ENCODE peak calls at places on chromosomes 6 and 20, in nine cellular contexts. One of them, this sample, is unnamed.
A peak's percentile ranks its signal among the peaks of the same experiment; 100 is the strongest.

GRCh38 chr6:152313542-152314482 is 323.4 kb downstream of the SYNE1 start:
- DNase-seq in stimulated activated CD8-positive, alpha-beta memory T cell treated with anti-CD3 and anti-CD28 coated beads, Interleukin-12 subunit alpha, Interleukin-12 subunit beta, amount 100 ng/mL, for 4 hours: no peak
- DNase-seq in caudate nucleus: no peak
- DNase-seq in H54: no peak
- DNase-seq in HS-27A: no peak
- DNase-seq in NCI-H69: no peak
- DNase-seq in left lung: no peak
- DNase-seq in spleen: no peak
- DNase-seq in IMR-90: peak; percentile 85
- DNase-seq in this sample: peak; percentile 42

GRCh38 chr6:158284340-158285210 is 27.7 kb upstream of the TULP4 start:
- DNase-seq in H54: no peak
- DNase-seq in IMR-90: peak; percentile 98
- DNase-seq in HS-27A: peak; percentile 43
- DNase-seq in spleen: no peak
- DNase-seq in NCI-H69: peak; percentile 57
- DNase-seq in left lung: no peak
- DNase-seq in caudate nucleus: no peak
- DNase-seq in stimulated activated CD8-positive, alpha-beta memory T cell treated with anti-CD3 and anti-CD28 coated beads, Interleukin-12 subunit alpha, Interleukin-12 subunit beta, amount 100 ng/mL, for 4 hours: no peak
- DNase-seq in this sample: peak; percentile 30

GRCh38 chr6:134114918-134115714 is 62.7 kb upstream of the SLC2A12 start:
- DNase-seq in NCI-H69: no peak
- DNase-seq in spleen: no peak
- DNase-seq in IMR-90: no peak
- DNase-seq in stimulated activated CD8-positive, alpha-beta memory T cell treated with anti-CD3 and anti-CD28 coated beads, Interleukin-12 subunit alpha, Interleukin-12 subunit beta, amount 100 ng/mL, for 4 hours: no peak
- DNase-seq in H54: no peak
- DNase-seq in caudate nucleus: no peak
- DNase-seq in HS-27A: no peak
- DNase-seq in left lung: no peak
- DNase-seq in this sample: no peak

GRCh38 chr6:35970181-35970580 is 49.3 kb upstream of the SRPK1 start:
- DNase-seq in NCI-H69: no peak
- DNase-seq in IMR-90: peak; percentile 80
- DNase-seq in caudate nucleus: no peak
- DNase-seq in stimulated activated CD8-positive, alpha-beta memory T cell treated with anti-CD3 and anti-CD28 coated beads, Interleukin-12 subunit alpha, Interleukin-12 subunit beta, amount 100 ng/mL, for 4 hours: no peak
- DNase-seq in spleen: no peak
- DNase-seq in left lung: no peak
- DNase-seq in HS-27A: no peak
- DNase-seq in H54: peak; percentile 44
- DNase-seq in this sample: peak; percentile 45

GRCh38 chr6:56913276-56914138 is 41.4 kb upstream of the BEND6 start:
- DNase-seq in NCI-H69: peak; percentile 54
- DNase-seq in H54: no peak
- DNase-seq in caudate nucleus: no peak
- DNase-seq in spleen: no peak
- DNase-seq in left lung: no peak
- DNase-seq in stimulated activated CD8-positive, alpha-beta memory T cell treated with anti-CD3 and anti-CD28 coated beads, Interleukin-12 subunit alpha, Interleukin-12 subunit beta, amount 100 ng/mL, for 4 hours: no peak
- DNase-seq in IMR-90: peak; percentile 39
- DNase-seq in HS-27A: no peak
- DNase-seq in this sample: no peak

GRCh38 chr6:79861023-79861422 is 86.3 kb downstream of the ELOVL4 start:
- DNase-seq in caudate nucleus: no peak
- DNase-seq in IMR-90: no peak
- DNase-seq in stimulated activated CD8-positive, alpha-beta memory T cell treated with anti-CD3 and anti-CD28 coated beads, Interleukin-12 subunit alpha, Interleukin-12 subunit beta, amount 100 ng/mL, for 4 hours: no peak
- DNase-seq in spleen: no peak
- DNase-seq in HS-27A: no peak
- DNase-seq in H54: no peak
- DNase-seq in left lung: no peak
- DNase-seq in NCI-H69: no peak
- DNase-seq in this sample: no peak

GRCh38 chr20:1377984-1378742 is 14.7 kb downstream of the FKBP1A start:
- DNase-seq in IMR-90: peak; percentile 67
- DNase-seq in spleen: no peak
- DNase-seq in NCI-H69: no peak
- DNase-seq in left lung: no peak
- DNase-seq in HS-27A: no peak
- DNase-seq in H54: peak; percentile 42
- DNase-seq in stimulated activated CD8-positive, alpha-beta memory T cell treated with anti-CD3 and anti-CD28 coated beads, Interleukin-12 subunit alpha, Interleukin-12 subunit beta, amount 100 ng/mL, for 4 hours: no peak
- DNase-seq in caudate nucleus: no peak
- DNase-seq in this sample: peak; percentile 39

GRCh38 chr6:113103618-113104390 is 753.3 kb upstream of the MARCKS start:
- DNase-seq in stimulated activated CD8-positive, alpha-beta memory T cell treated with anti-CD3 and anti-CD28 coated beads, Interleukin-12 subunit alpha, Interleukin-12 subunit beta, amount 100 ng/mL, for 4 hours: no peak
- DNase-seq in HS-27A: no peak
- DNase-seq in left lung: no peak
- DNase-seq in IMR-90: peak; percentile 74
- DNase-seq in spleen: no peak
- DNase-seq in caudate nucleus: no peak
- DNase-seq in H54: no peak
- DNase-seq in NCI-H69: no peak
- DNase-seq in this sample: no peak

GRCh38 chr6:17928514-17929430 is 58.7 kb downstream of the KIF13A start:
- DNase-seq in stimulated activated CD8-positive, alpha-beta memory T cell treated with anti-CD3 and anti-CD28 coated beads, Interleukin-12 subunit alpha, Interleukin-12 subunit beta, amount 100 ng/mL, for 4 hours: no peak
- DNase-seq in HS-27A: no peak
- DNase-seq in H54: no peak
- DNase-seq in spleen: no peak
- DNase-seq in left lung: no peak
- DNase-seq in IMR-90: peak; percentile 76
- DNase-seq in caudate nucleus: no peak
- DNase-seq in NCI-H69: no peak
- DNase-seq in this sample: no peak

GRCh38 chr6:84871925-84872324 is 107.5 kb upstream of the TBX18 start:
- DNase-seq in left lung: no peak
- DNase-seq in NCI-H69: peak; percentile 8
- DNase-seq in stimulated activated CD8-positive, alpha-beta memory T cell treated with anti-CD3 and anti-CD28 coated beads, Interleukin-12 subunit alpha, Interleukin-12 subunit beta, amount 100 ng/mL, for 4 hours: no peak
- DNase-seq in caudate nucleus: no peak
- DNase-seq in IMR-90: no peak
- DNase-seq in HS-27A: no peak
- DNase-seq in spleen: no peak
- DNase-seq in H54: no peak
- DNase-seq in this sample: no peak

GRCh38 chr6:191487-192312 is 100.6 kb upstream of the DUSP22 start:
- DNase-seq in H54: no peak
- DNase-seq in IMR-90: no peak
- DNase-seq in caudate nucleus: no peak
- DNase-seq in spleen: no peak
- DNase-seq in left lung: no peak
- DNase-seq in NCI-H69: no peak
- DNase-seq in HS-27A: no peak
- DNase-seq in stimulated activated CD8-positive, alpha-beta memory T cell treated with anti-CD3 and anti-CD28 coated beads, Interleukin-12 subunit alpha, Interleukin-12 subunit beta, amount 100 ng/mL, for 4 hours: no peak
- DNase-seq in this sample: no peak

GRCh38 chr20:62281161-62281933 is 21.4 kb upstream of the ADRM1 start:
- DNase-seq in left lung: no peak
- DNase-seq in spleen: no peak
- DNase-seq in HS-27A: no peak
- DNase-seq in caudate nucleus: no peak
- DNase-seq in stimulated activated CD8-positive, alpha-beta memory T cell treated with anti-CD3 and anti-CD28 coated beads, Interleukin-12 subunit alpha, Interleukin-12 subunit beta, amount 100 ng/mL, for 4 hours: no peak
- DNase-seq in IMR-90: no peak
- DNase-seq in NCI-H69: no peak
- DNase-seq in H54: no peak
- DNase-seq in this sample: no peak

GRCh38 chr20:52105045-52105572 is 86.5 kb downstream of the ZFP64 start:
- DNase-seq in NCI-H69: peak; percentile 83
- DNase-seq in HS-27A: no peak
- DNase-seq in IMR-90: peak; percentile 26
- DNase-seq in stimulated activated CD8-positive, alpha-beta memory T cell treated with anti-CD3 and anti-CD28 coated beads, Interleukin-12 subunit alpha, Interleukin-12 subunit beta, amount 100 ng/mL, for 4 hours: no peak
- DNase-seq in spleen: no peak
- DNase-seq in left lung: no peak
- DNase-seq in caudate nucleus: no peak
- DNase-seq in H54: peak; percentile 54
- DNase-seq in this sample: peak; percentile 44

GRCh38 chr20:56801991-56802740 is 173.1 kb downstream of the TFAP2C start:
- DNase-seq in stimulated activated CD8-positive, alpha-beta memory T cell treated with anti-CD3 and anti-CD28 coated beads, Interleukin-12 subunit alpha, Interleukin-12 subunit beta, amount 100 ng/mL, for 4 hours: no peak
- DNase-seq in NCI-H69: no peak
- DNase-seq in IMR-90: peak; percentile 54
- DNase-seq in H54: no peak
- DNase-seq in left lung: no peak
- DNase-seq in HS-27A: no peak
- DNase-seq in spleen: no peak
- DNase-seq in caudate nucleus: no peak
- DNase-seq in this sample: no peak

GRCh38 chr6:147043994-147044477 is 160.2 kb upstream of the STXBP5 start:
- DNase-seq in H54: no peak
- DNase-seq in left lung: no peak
- DNase-seq in HS-27A: no peak
- DNase-seq in stimulated activated CD8-positive, alpha-beta memory T cell treated with anti-CD3 and anti-CD28 coated beads, Interleukin-12 subunit alpha, Interleukin-12 subunit beta, amount 100 ng/mL, for 4 hours: no peak
- DNase-seq in NCI-H69: peak; percentile 83
- DNase-seq in spleen: no peak
- DNase-seq in caudate nucleus: no peak
- DNase-seq in IMR-90: peak; percentile 45
- DNase-seq in this sample: no peak

GRCh38 chr6:17938885-17939284 is 48.5 kb downstream of the KIF13A start:
- DNase-seq in stimulated activated CD8-positive, alpha-beta memory T cell treated with anti-CD3 and anti-CD28 coated beads, Interleukin-12 subunit alpha, Interleukin-12 subunit beta, amount 100 ng/mL, for 4 hours: no peak
- DNase-seq in NCI-H69: no peak
- DNase-seq in left lung: no peak
- DNase-seq in spleen: no peak
- DNase-seq in IMR-90: peak; percentile 81
- DNase-seq in HS-27A: no peak
- DNase-seq in caudate nucleus: no peak
- DNase-seq in H54: no peak
- DNase-seq in this sample: peak; percentile 62

GRCh38 chr20:46406986-46407670 is 713 bp upstream of the ELMO2 start:
- DNase-seq in H54: no peak
- DNase-seq in HS-27A: no peak
- DNase-seq in stimulated activated CD8-positive, alpha-beta memory T cell treated with anti-CD3 and anti-CD28 coated beads, Interleukin-12 subunit alpha, Interleukin-12 subunit beta, amount 100 ng/mL, for 4 hours: peak; percentile 85
- DNase-seq in left lung: peak; percentile 78
- DNase-seq in IMR-90: peak; percentile 15
- DNase-seq in caudate nucleus: peak; percentile 56
- DNase-seq in spleen: peak; percentile 93
- DNase-seq in NCI-H69: peak; percentile 78
- DNase-seq in this sample: peak; percentile 32